ENCODE peak calls at places on chromosomes 16 and 17, in eight cellular contexts. A is stomach; S is astrocyte of the cerebellum; B is AG04450; P is fibroblast of villous mesenchyme; R is CD8-positive, alpha-beta memory T cell; V is transverse colon; W is heart right ventricle. N is an unnamed sample.

GRCh38 chr16:35171106-35171505 is 1711.7 kb downstream of the TP53TG3F start:
- DNase-seq in S (no peak), V (no peak), A (no peak), B (no peak), R (no peak), P (no peak), W (no peak), N (no peak)

GRCh38 chr16:26550111-26550610 is 516.6 kb upstream of the C16orf82 start:
- DNase-seq in A (no peak), B (no peak), W (no peak), V (no peak), R (no peak), P (no peak), S (no peak), N (no peak)

GRCh38 chr16:27786221-27786848 is 236.4 kb downstream of the KATNIP start:
- DNase-seq in S (no peak), R (no peak), V (no peak), B (no peak), A (no peak), W (no peak), P (no peak), N (no peak)

GRCh38 chr16:52271088-52271487 is 275.9 kb downstream of the TOX3 start:
- DNase-seq in B (no peak), W (no peak), V (no peak), S (no peak), R (no peak), P (no peak), A (no peak), N (no peak)

GRCh38 chr17:72588961-72589360 is 468.1 kb downstream of the SOX9 start:
- DNase-seq in V (peak), S (no peak), P (no peak), A (peak), W (no peak), R (no peak), B (no peak), N (peak)

GRCh38 chr16:53094013-53094630 is 39.3 kb downstream of the CHD9 start:
- DNase-seq in P (no peak), S (no peak), R (no peak), V (peak), A (peak), B (no peak), W (peak), N (peak)

GRCh38 chr17:9512323-9513168 is 63.1 kb downstream of the STX8 start:
- DNase-seq in B (peak), W (no peak), A (no peak), S (peak), P (peak), R (no peak), V (no peak), N (no peak)

GRCh38 chr17:79699386-79700036 is 31.2 kb upstream of the ENPP7 start:
- DNase-seq in B (no peak), P (no peak), A (no peak), V (no peak), S (no peak), W (no peak), R (no peak), N (no peak)

GRCh38 chr16:27640277-27640600 is 90.3 kb downstream of the KATNIP start:
- DNase-seq in S (no peak), P (no peak), R (no peak), A (no peak), V (no peak), B (no peak), W (no peak), N (no peak)

GRCh38 chr16:82845076-82845475 is 218.3 kb downstream of the CDH13 start:
- DNase-seq in W (no peak), R (no peak), A (no peak), S (no peak), P (no peak), B (no peak), V (no peak), N (no peak)

GRCh38 chr16:86568677-86569623 is 2.3 kb downstream of the FOXC2 start:
- DNase-seq in V (no peak), A (no peak), P (no peak), W (no peak), B (no peak), S (no peak), R (no peak), N (no peak)
- H3K4me3 ChIP-seq in V (no peak), A (peak), P (peak), W (peak), B (peak), S (peak), R (no peak), N (no peak)

GRCh38 chr17:35245196-35245486 is 2.3 kb downstream of the SLFN5 start:
- DNase-seq in B (peak), S (peak), V (no peak), W (no peak), P (peak), A (no peak), R (no peak), N (no peak)
- H3K4me3 ChIP-seq in B (peak), S (peak), V (no peak), W (no peak), P (peak), A (peak), R (peak), N (no peak)

DNA sequence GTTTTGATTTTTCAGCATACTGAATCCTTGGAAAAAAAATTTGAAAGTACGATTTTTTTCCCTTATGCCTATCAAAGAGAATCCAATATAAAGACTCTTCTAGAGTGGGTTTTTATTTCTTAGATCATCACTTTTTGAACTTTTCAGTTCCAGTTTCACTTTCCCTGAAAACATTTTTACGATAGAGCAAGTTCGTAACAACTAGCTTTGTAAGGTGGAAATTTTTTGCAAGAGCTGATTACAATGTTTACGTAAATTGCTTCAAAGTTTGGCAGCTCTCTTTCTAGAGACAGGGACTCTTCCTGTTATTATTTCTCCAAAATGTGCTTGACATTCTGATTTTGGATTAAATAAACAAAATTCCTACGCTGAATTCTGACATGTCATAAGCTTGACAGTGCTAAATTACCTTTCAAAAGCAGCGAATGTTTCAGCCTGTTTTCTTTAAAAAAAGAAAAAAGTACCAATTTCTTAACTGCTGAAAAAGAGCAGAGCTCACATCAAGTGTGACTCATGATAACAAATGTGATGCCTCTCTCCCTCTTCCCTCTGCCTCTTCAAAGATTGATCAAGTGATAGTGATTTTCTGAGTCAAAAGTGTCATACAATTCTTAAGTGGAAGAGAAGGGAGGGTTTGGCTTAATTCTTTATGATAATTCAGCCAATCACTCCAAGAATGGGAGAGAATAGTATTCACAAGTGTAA is 175.2 kb downstream of the KCNJ2 start:
- DNase-seq in A (no peak), V (no peak), R (no peak), P (peak), S (no peak), B (no peak), W (no peak), N (no peak)
- H3K4me3 ChIP-seq in A (peak), V (peak), R (no peak), P (peak), S (no peak), B (peak), W (peak), N (no peak)

GRCh38 chr16:63614421-63614820 is 1507.4 kb downstream of the CDH11 start:
- DNase-seq in P (no peak), S (no peak), W (no peak), R (no peak), A (no peak), V (no peak), B (no peak), N (no peak)

GRCh38 chr16:63613701-63614100 is 1508.2 kb downstream of the CDH11 start:
- DNase-seq in P (peak), R (no peak), V (no peak), W (no peak), S (peak), A (no peak), B (no peak), N (peak)

GRCh38 chr16:63617047-63617989 is 1504.5 kb downstream of the CDH11 start:
- DNase-seq in V (no peak), P (no peak), A (no peak), R (no peak), S (no peak), W (peak), B (no peak), N (no peak)

GRCh38 chr16:63618896-63619295 is 1503.0 kb downstream of the CDH11 start:
- DNase-seq in S (no peak), V (no peak), R (no peak), W (no peak), B (no peak), P (no peak), A (no peak), N (no peak)

DNA sequence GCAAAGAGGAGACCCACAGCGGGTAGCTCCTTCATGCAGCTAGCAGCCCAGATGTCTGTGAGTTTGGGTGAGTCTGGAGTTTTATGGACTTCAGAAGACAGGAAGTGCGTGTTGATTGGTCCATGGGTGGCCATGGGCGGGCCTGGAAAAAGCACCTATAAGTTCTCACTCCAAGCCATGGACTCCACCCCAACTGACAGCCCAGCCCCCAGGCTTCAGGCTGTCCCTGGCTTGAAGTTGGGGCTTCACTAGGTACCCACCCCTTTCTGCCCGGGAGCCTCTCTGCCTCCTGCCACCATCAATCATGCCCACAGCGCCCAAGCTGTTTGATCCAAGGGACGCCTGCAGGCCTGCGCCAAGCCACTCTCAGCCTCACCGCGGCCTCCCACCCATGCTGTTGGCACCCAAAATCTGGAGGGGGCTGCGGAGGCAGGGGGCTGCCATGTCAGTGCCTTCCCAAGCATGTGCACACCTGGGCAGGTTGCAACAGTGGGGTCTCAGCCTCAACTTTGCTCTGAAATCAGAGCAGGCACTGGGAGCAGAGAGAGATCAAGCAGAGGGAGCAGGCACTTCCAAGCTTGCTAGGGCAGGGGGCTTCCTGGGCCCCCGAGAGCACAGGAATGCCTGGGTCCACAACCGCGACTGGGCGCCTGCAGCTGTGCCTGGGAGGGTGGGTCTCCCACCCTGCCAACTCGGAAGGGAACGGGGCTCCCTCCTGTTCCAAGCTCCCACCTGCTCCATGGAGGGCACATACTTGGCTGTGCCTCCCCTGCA is 1503.7 kb downstream of the CDH11 start:
- DNase-seq in W (peak), V (no peak), P (no peak), A (no peak), B (no peak), R (no peak), S (no peak), N (no peak)
- H3K4me3 ChIP-seq in W (peak), V (peak), P (no peak), A (peak), B (peak), R (no peak), S (peak), N (no peak)

GRCh38 chr17:39813631-39814030 is 50.5 kb downstream of the IKZF3 start:
- DNase-seq in V (no peak), P (no peak), W (no peak), A (no peak), B (no peak), R (peak), S (no peak), N (no peak)
- H3K4me3 ChIP-seq in V (no peak), P (no peak), W (no peak), A (no peak), B (no peak), R (peak), S (no peak), N (no peak)

GRCh38 chr17:34156741-34157589 is 98.1 kb upstream of the CCL2 start:
- DNase-seq in V (no peak), W (no peak), B (no peak), R (no peak), S (no peak), A (no peak), P (no peak), N (peak)
- H3K4me3 ChIP-seq in V (no peak), W (no peak), B (no peak), R (no peak), S (no peak), A (no peak), P (no peak), N (no peak)

GRCh38 chr16:55328611-55329569 is 4.9 kb downstream of the IRX6 start:
- DNase-seq in V (no peak), A (no peak), W (no peak), B (no peak), S (no peak), R (no peak), P (no peak), N (no peak)

GRCh38 chr16:55333690-55334089 is 9.7 kb downstream of the IRX6 start:
- DNase-seq in W (no peak), B (no peak), S (no peak), R (no peak), P (no peak), V (no peak), A (no peak), N (no peak)

GRCh38 chr16:55329791-55330190 is 5.8 kb downstream of the IRX6 start:
- DNase-seq in R (no peak), B (no peak), V (no peak), W (no peak), P (no peak), S (no peak), A (no peak), N (no peak)

GRCh38 chr16:55331648-55332185 is 7.7 kb downstream of the IRX6 start:
- DNase-seq in R (no peak), A (no peak), W (no peak), P (no peak), S (no peak), B (no peak), V (no peak), N (no peak)

DNA sequence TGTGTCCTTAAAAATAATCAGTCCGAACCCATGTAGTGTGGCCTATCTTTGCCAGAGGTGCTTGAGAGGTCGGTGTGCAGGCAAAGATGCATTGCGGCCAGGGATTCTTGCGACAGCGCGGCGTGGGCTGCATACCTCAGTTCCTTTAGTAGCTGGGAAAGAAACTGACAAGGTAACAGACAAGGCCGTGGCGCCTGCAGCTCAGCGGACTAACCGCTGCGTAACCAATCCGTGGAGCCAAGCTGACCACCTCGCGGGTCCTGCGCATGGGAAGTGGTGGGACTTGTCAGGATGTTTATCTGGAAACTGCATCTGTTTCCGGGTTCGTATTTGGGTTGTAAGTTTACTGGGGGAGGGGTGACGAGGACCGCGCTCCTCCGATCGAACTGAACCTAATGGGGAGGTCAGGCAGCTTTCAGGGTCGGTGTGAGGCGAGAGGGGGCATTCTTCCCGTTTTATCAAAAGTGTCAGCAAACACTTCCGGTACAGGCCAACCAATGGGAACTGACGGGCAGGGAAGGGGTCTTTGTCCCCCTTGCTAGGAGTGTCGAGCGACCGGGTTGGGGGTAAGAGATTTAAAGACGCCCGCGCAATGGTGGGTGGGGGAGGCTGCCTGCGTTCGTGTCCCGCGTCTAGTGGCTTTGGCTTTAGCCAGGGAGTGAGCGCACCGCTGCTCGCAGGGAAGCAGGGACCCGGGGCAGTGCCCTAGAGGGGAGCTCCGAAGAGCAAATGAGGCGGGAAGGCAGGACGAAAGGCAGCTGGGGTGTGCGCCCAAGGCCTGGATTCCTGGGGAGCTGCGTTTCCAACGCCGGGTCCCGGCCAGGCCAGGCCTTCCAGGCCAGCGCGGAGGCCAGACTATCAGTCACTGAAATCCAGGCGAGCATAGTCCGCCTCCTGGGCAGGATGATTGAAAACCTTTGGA is 7.0 kb downstream of the IRX6 start:
- DNase-seq in A (no peak), P (no peak), W (peak), S (no peak), B (no peak), V (no peak), R (no peak), N (no peak)
- H3K4me3 ChIP-seq in A (peak), P (no peak), W (peak), S (no peak), B (no peak), V (no peak), R (no peak), N (peak)